ENCODE peak calls at places on chromosome 2, in nine cellular contexts. Z, J, A, H, U, T, I, C and W are unnamed samples.

GRCh38 chr2:156841321-156841720 is 405.1 kb downstream of the GPD2 start:
- DNase-seq in Z (no peak), J (no peak), A (no peak), H (no peak), U (no peak), T (no peak), I (no peak), C (no peak), W (no peak)

GRCh38 chr2:235135990-235136561 is 184.3 kb downstream of the SH3BP4 start:
- DNase-seq in Z (peak; percentile 83), J (peak; percentile 56), A (peak; percentile 83), H (no peak), U (peak; percentile 75), T (no peak), I (peak; percentile 82), C (no peak), W (peak; percentile 82)

GRCh38 chr2:107418713-107419112 is 408.0 kb upstream of the RGPD4 start:
- DNase-seq in Z (no peak), J (no peak), A (no peak), H (peak; percentile 47), U (no peak), T (no peak), I (no peak), C (no peak), W (no peak)

GRCh38 chr2:11665028-11665427 is 5.0 kb downstream of the NTSR2 start:
- DNase-seq in Z (no peak), J (no peak), A (no peak), H (no peak), U (no peak), T (no peak), I (no peak), C (no peak), W (no peak)

GRCh38 chr2:46187112-46187618 is 110.0 kb upstream of the EPAS1 start:
- DNase-seq in Z (peak; percentile 97), J (no peak), A (no peak), H (no peak), U (peak; percentile 65), T (peak; percentile 75), I (peak; percentile 83), C (no peak), W (no peak)

GRCh38 chr2:1453561-1453960 is 40.3 kb downstream of the TPO start:
- DNase-seq in Z (no peak), J (no peak), A (no peak), H (no peak), U (no peak), T (no peak), I (no peak), C (no peak), W (no peak)

GRCh38 chr2:231991664-231992063 is 30.2 kb downstream of the DIS3L2 start:
- DNase-seq in Z (peak; percentile 32), J (no peak), A (no peak), H (no peak), U (no peak), T (no peak), I (no peak), C (no peak), W (no peak)

GRCh38 chr2:225993430-225993829 is 593.9 kb downstream of the NYAP2 start:
- DNase-seq in Z (no peak), J (no peak), A (no peak), H (no peak), U (no peak), T (no peak), I (no peak), C (no peak), W (no peak)

GRCh38 chr2:59594671-59595222 is 958.7 kb downstream of the BCL11A start:
- DNase-seq in Z (no peak), J (no peak), A (no peak), H (no peak), U (no peak), T (no peak), I (no peak), C (no peak), W (no peak)

GRCh38 chr2:88006912-88007439 is 9.4 kb downstream of the RNU2-63P start:
- DNase-seq in Z (no peak), J (no peak), A (no peak), H (no peak), U (no peak), T (no peak), I (no peak), C (no peak), W (no peak)

GRCh38 chr2:37992631-37993030 is 67.5 kb downstream of the RMDN2 start:
- DNase-seq in Z (no peak), J (no peak), A (no peak), H (no peak), U (no peak), T (no peak), I (no peak), C (no peak), W (no peak)

GRCh38 chr2:2550856-2551255 is 219.8 kb upstream of the MYT1L start:
- DNase-seq in Z (no peak), J (no peak), A (no peak), H (no peak), U (no peak), T (peak; percentile 40), I (no peak), C (no peak), W (no peak)

GRCh38 chr2:10839813-10840212 is 27.2 kb upstream of the PDIA6 start:
- DNase-seq in Z (peak; percentile 17), J (no peak), A (no peak), H (no peak), U (no peak), T (no peak), I (no peak), C (no peak), W (no peak)

GRCh38 chr2:65388051-65388531 is 44.3 kb downstream of the SPRED2 start:
- DNase-seq in Z (no peak), J (no peak), A (no peak), H (no peak), U (no peak), T (no peak), I (no peak), C (no peak), W (no peak)

GRCh38 chr2:17101596-17101995 is 416.6 kb downstream of the RAD51AP2 start:
- DNase-seq in Z (no peak), J (no peak), A (no peak), H (no peak), U (no peak), T (no peak), I (no peak), C (no peak), W (no peak)

GRCh38 chr2:65530547-65531320 is 98.3 kb upstream of the SPRED2 start:
- DNase-seq in Z (no peak), J (no peak), A (no peak), H (no peak), U (no peak), T (peak; percentile 14), I (no peak), C (no peak), W (no peak)

GRCh38 chr2:172457606-172458005 is 30.2 kb downstream of the ITGA6 start:
- DNase-seq in Z (no peak), J (no peak), A (no peak), H (peak; percentile 49), U (no peak), T (no peak), I (no peak), C (no peak), W (no peak)

GRCh38 chr2:88131201-88131998 is 3.5 kb upstream of the FABP1 start:
- DNase-seq in Z (no peak), J (no peak), A (no peak), H (no peak), U (no peak), T (no peak), I (no peak), C (no peak), W (no peak)

GRCh38 chr2:223989206-223989859 is 32.1 kb downstream of the MRPL44 start:
- DNase-seq in Z (no peak), J (no peak), A (peak; percentile 22), H (no peak), U (no peak), T (no peak), I (peak; percentile 60), C (no peak), W (no peak)

GRCh38 chr2:228039752-228040534 is 141.5 kb downstream of the SPHKAP start:
- DNase-seq in Z (peak; percentile 15), J (peak; percentile 11), A (peak; percentile 51), H (peak; percentile 35), U (no peak), T (no peak), I (peak; percentile 3), C (no peak), W (peak; percentile 7)

GRCh38 chr2:129233751-129234406 is 745.6 kb upstream of the RAB6C start:
- DNase-seq in Z (no peak), J (peak; percentile 4), A (no peak), H (peak; percentile 16), U (no peak), T (no peak), I (peak; percentile 54), C (no peak), W (peak; percentile 24)